ENCODE peak calls at places on chromosomes 13 and 19, in nine cellular contexts. One of them, this sample, is unnamed.

GRCh38 chr19:56138069-56138468 is 3.0 kb upstream of the ZNF444 start:
- DNase-seq in NCI-H510A: no peak
- DNase-seq in GM04504: no peak
- DNase-seq in cardiac muscle cell: no peak
- DNase-seq in progenitor cell of endocrine pancreas: no peak
- DNase-seq in fibroblast of mammary gland: no peak
- DNase-seq in activated naive CD4-positive, alpha-beta T cell treated with anti-CD3 and anti-CD28 coated beads, Interleukin-2, amount 50 U/mL, for 72 hours: no peak
- DNase-seq in NCI-H2107: no peak
- DNase-seq in effector memory CD4-positive, alpha-beta T cell: no peak
- DNase-seq in this sample: no peak

GRCh38 chr19:34838248-34838647 is 65.2 kb upstream of the ZNF599 start:
- DNase-seq in NCI-H510A: no peak
- DNase-seq in GM04504: no peak
- DNase-seq in cardiac muscle cell: peak
- DNase-seq in progenitor cell of endocrine pancreas: no peak
- DNase-seq in fibroblast of mammary gland: no peak
- DNase-seq in activated naive CD4-positive, alpha-beta T cell treated with anti-CD3 and anti-CD28 coated beads, Interleukin-2, amount 50 U/mL, for 72 hours: no peak
- DNase-seq in NCI-H2107: no peak
- DNase-seq in effector memory CD4-positive, alpha-beta T cell: no peak
- DNase-seq in this sample: no peak

GRCh38 chr13:45238945-45239795 is 38.3 kb upstream of the KCTD4 start:
- DNase-seq in NCI-H510A: no peak
- DNase-seq in GM04504: no peak
- DNase-seq in cardiac muscle cell: peak
- DNase-seq in progenitor cell of endocrine pancreas: no peak
- DNase-seq in fibroblast of mammary gland: peak
- DNase-seq in activated naive CD4-positive, alpha-beta T cell treated with anti-CD3 and anti-CD28 coated beads, Interleukin-2, amount 50 U/mL, for 72 hours: no peak
- DNase-seq in NCI-H2107: no peak
- DNase-seq in effector memory CD4-positive, alpha-beta T cell: no peak
- DNase-seq in this sample: no peak

GRCh38 chr19:29098863-29099481 is 114.0 kb downstream of the UQCRFS1 start:
- DNase-seq in NCI-H510A: no peak
- DNase-seq in GM04504: peak
- DNase-seq in cardiac muscle cell: peak
- DNase-seq in progenitor cell of endocrine pancreas: no peak
- DNase-seq in fibroblast of mammary gland: peak
- DNase-seq in activated naive CD4-positive, alpha-beta T cell treated with anti-CD3 and anti-CD28 coated beads, Interleukin-2, amount 50 U/mL, for 72 hours: no peak
- DNase-seq in NCI-H2107: no peak
- DNase-seq in effector memory CD4-positive, alpha-beta T cell: no peak
- DNase-seq in this sample: no peak

GRCh38 chr19:3981373-3981735 is 3.9 kb downstream of the EEF2 start:
- DNase-seq in NCI-H510A: no peak
- DNase-seq in GM04504: no peak
- DNase-seq in cardiac muscle cell: no peak
- DNase-seq in progenitor cell of endocrine pancreas: no peak
- DNase-seq in fibroblast of mammary gland: no peak
- DNase-seq in activated naive CD4-positive, alpha-beta T cell treated with anti-CD3 and anti-CD28 coated beads, Interleukin-2, amount 50 U/mL, for 72 hours: no peak
- DNase-seq in NCI-H2107: no peak
- DNase-seq in effector memory CD4-positive, alpha-beta T cell: no peak
- DNase-seq in this sample: no peak

GRCh38 chr19:44657211-44657921 is 13.7 kb downstream of the PVR start:
- DNase-seq in NCI-H510A: no peak
- DNase-seq in GM04504: no peak
- DNase-seq in cardiac muscle cell: peak
- DNase-seq in progenitor cell of endocrine pancreas: peak
- DNase-seq in fibroblast of mammary gland: peak
- DNase-seq in activated naive CD4-positive, alpha-beta T cell treated with anti-CD3 and anti-CD28 coated beads, Interleukin-2, amount 50 U/mL, for 72 hours: peak
- DNase-seq in NCI-H2107: no peak
- DNase-seq in effector memory CD4-positive, alpha-beta T cell: peak
- DNase-seq in this sample: peak

GRCh38 chr19:2538096-2538757 is 62.3 kb downstream of the GADD45B start:
- DNase-seq in NCI-H510A: no peak
- DNase-seq in GM04504: no peak
- DNase-seq in cardiac muscle cell: no peak
- DNase-seq in progenitor cell of endocrine pancreas: no peak
- DNase-seq in fibroblast of mammary gland: peak
- DNase-seq in activated naive CD4-positive, alpha-beta T cell treated with anti-CD3 and anti-CD28 coated beads, Interleukin-2, amount 50 U/mL, for 72 hours: no peak
- DNase-seq in NCI-H2107: no peak
- DNase-seq in effector memory CD4-positive, alpha-beta T cell: no peak
- DNase-seq in this sample: no peak

GRCh38 chr13:48478401-48478800 is 54.5 kb downstream of the RCBTB2 start:
- DNase-seq in NCI-H510A: no peak
- DNase-seq in GM04504: no peak
- DNase-seq in cardiac muscle cell: no peak
- DNase-seq in progenitor cell of endocrine pancreas: no peak
- DNase-seq in fibroblast of mammary gland: peak
- DNase-seq in activated naive CD4-positive, alpha-beta T cell treated with anti-CD3 and anti-CD28 coated beads, Interleukin-2, amount 50 U/mL, for 72 hours: no peak
- DNase-seq in NCI-H2107: no peak
- DNase-seq in effector memory CD4-positive, alpha-beta T cell: no peak
- DNase-seq in this sample: no peak

GRCh38 chr19:46056536-46056935 is 15.7 kb upstream of the IGFL4 start:
- DNase-seq in NCI-H510A: no peak
- DNase-seq in GM04504: no peak
- DNase-seq in cardiac muscle cell: no peak
- DNase-seq in progenitor cell of endocrine pancreas: no peak
- DNase-seq in fibroblast of mammary gland: no peak
- DNase-seq in activated naive CD4-positive, alpha-beta T cell treated with anti-CD3 and anti-CD28 coated beads, Interleukin-2, amount 50 U/mL, for 72 hours: no peak
- DNase-seq in NCI-H2107: no peak
- DNase-seq in effector memory CD4-positive, alpha-beta T cell: no peak
- DNase-seq in this sample: no peak

GRCh38 chr13:113508531-113509254 is 18.2 kb upstream of the DCUN1D2 start:
- DNase-seq in NCI-H510A: no peak
- DNase-seq in GM04504: no peak
- DNase-seq in cardiac muscle cell: no peak
- DNase-seq in progenitor cell of endocrine pancreas: no peak
- DNase-seq in fibroblast of mammary gland: no peak
- DNase-seq in activated naive CD4-positive, alpha-beta T cell treated with anti-CD3 and anti-CD28 coated beads, Interleukin-2, amount 50 U/mL, for 72 hours: no peak
- DNase-seq in NCI-H2107: no peak
- DNase-seq in effector memory CD4-positive, alpha-beta T cell: no peak
- DNase-seq in this sample: no peak

This sample was measured in BE2C.